ENCODE peak calls at places on chromosome 9, in ten cellular contexts. Q, M, S, N, O, R, D, Y, W and C are unnamed samples.
A peak's percentile ranks its signal among the peaks of the same experiment; 100 is the strongest.

GRCh38 chr9:18806277-18806676 is 226.7 kb downstream of the SAXO1 start:
- DNase-seq in Q (no peak), M (no peak), S (no peak), N (no peak), O (no peak), R (no peak), D (no peak), Y (no peak), W (no peak), C (no peak)

GRCh38 chr9:127706836-127707241 is at the start of gene CFAP157:
- DNase-seq in Q (no peak), M (no peak), S (no peak), N (peak; percentile 54), O (no peak), R (no peak), D (no peak), Y (no peak), W (peak; percentile 34), C (no peak)

GRCh38 chr9:69542942-69543704 is 129.0 kb downstream of the APBA1 start:
- DNase-seq in Q (peak; percentile 90), M (no peak), S (no peak), N (no peak), O (peak; percentile 83), R (no peak), D (no peak), Y (no peak), W (peak; percentile 39), C (no peak)

GRCh38 chr9:126587187-126588185 is 26.2 kb upstream of the LMX1B start:
- DNase-seq in Q (peak; percentile 44), M (no peak), S (no peak), N (peak; percentile 53), O (no peak), R (no peak), D (no peak), Y (no peak), W (peak; percentile 75), C (no peak)

GRCh38 chr9:101509572-101509971 is 24.1 kb upstream of the RNF20 start:
- DNase-seq in Q (no peak), M (no peak), S (no peak), N (no peak), O (no peak), R (no peak), D (no peak), Y (no peak), W (no peak), C (no peak)

GRCh38 chr9:70420267-70421019 is 6.0 kb upstream of the KLF9 start:
- DNase-seq in Q (peak; percentile 91), M (peak; percentile 27), S (peak; percentile 57), N (peak; percentile 97), O (peak; percentile 56), R (peak; percentile 97), D (no peak), Y (peak; percentile 94), W (peak; percentile 69), C (no peak)

GRCh38 chr9:85523202-85523601 is 218.6 kb downstream of the AGTPBP1 start:
- DNase-seq in Q (no peak), M (no peak), S (no peak), N (no peak), O (no peak), R (no peak), D (no peak), Y (no peak), W (no peak), C (no peak)

GRCh38 chr9:110156902-110157301 is 51.1 kb downstream of the C9orf152 start:
- DNase-seq in Q (no peak), M (no peak), S (no peak), N (no peak), O (no peak), R (peak; percentile 25), D (peak; percentile 59), Y (no peak), W (no peak), C (no peak)

GRCh38 chr9:105694848-105695581 is 674 bp downstream of the TMEM38B start:
- DNase-seq in Q (peak; percentile 59), M (peak; percentile 43), S (no peak), N (peak; percentile 69), O (peak; percentile 55), R (peak; percentile 61), D (peak; percentile 65), Y (peak; percentile 73), W (peak; percentile 63), C (no peak)

GRCh38 chr9:15295761-15296405 is 11.1 kb downstream of the TTC39B start:
- DNase-seq in Q (no peak), M (no peak), S (no peak), N (peak; percentile 27), O (no peak), R (no peak), D (peak; percentile 67), Y (peak; percentile 44), W (no peak), C (no peak)

GRCh38 chr9:13823021-13823420 is 490.9 kb downstream of the NFIB start:
- DNase-seq in Q (no peak), M (no peak), S (no peak), N (no peak), O (no peak), R (no peak), D (no peak), Y (no peak), W (no peak), C (no peak)

GRCh38 chr9:21155501-21155900 is 11.0 kb downstream of the IFNA21 start:
- DNase-seq in Q (no peak), M (no peak), S (no peak), N (no peak), O (no peak), R (no peak), D (no peak), Y (no peak), W (no peak), C (no peak)

GRCh38 chr9:70422371-70423043 is 8.1 kb upstream of the KLF9 start:
- DNase-seq in Q (no peak), M (no peak), S (no peak), N (no peak), O (no peak), R (no peak), D (no peak), Y (no peak), W (no peak), C (no peak)

GRCh38 chr9:36218411-36218901 is 27.7 kb downstream of the CLTA start:
- DNase-seq in Q (no peak), M (no peak), S (no peak), N (no peak), O (no peak), R (no peak), D (no peak), Y (no peak), W (no peak), C (no peak)

GRCh38 chr9:84216151-84216550 is 124.4 kb downstream of the SLC28A3 start:
- DNase-seq in Q (no peak), M (no peak), S (no peak), N (no peak), O (no peak), R (no peak), D (no peak), Y (no peak), W (no peak), C (no peak)

GRCh38 chr9:69444791-69445190 is 119.8 kb downstream of the ENTREP1 start:
- DNase-seq in Q (no peak), M (no peak), S (no peak), N (no peak), O (no peak), R (no peak), D (no peak), Y (no peak), W (no peak), C (no peak)

GRCh38 chr9:117314021-117314420 is 100.8 kb downstream of the ASTN2 start:
- DNase-seq in Q (no peak), M (no peak), S (no peak), N (no peak), O (no peak), R (no peak), D (no peak), Y (no peak), W (no peak), C (no peak)
- H3K4me1 ChIP-seq in Q (peaks cover 66% of the 10 kb centered on the region), M (no peaks in the 10 kb centered on the region), S (no peaks in the 10 kb centered on the region), N (peaks cover 12% of the 10 kb centered on the region), O (no peaks in the 10 kb centered on the region), R (no peaks in the 10 kb centered on the region), D (no peaks in the 10 kb centered on the region), Y (no peaks in the 10 kb centered on the region), W (no peaks in the 10 kb centered on the region), C (no peaks in the 10 kb centered on the region)

DNA sequence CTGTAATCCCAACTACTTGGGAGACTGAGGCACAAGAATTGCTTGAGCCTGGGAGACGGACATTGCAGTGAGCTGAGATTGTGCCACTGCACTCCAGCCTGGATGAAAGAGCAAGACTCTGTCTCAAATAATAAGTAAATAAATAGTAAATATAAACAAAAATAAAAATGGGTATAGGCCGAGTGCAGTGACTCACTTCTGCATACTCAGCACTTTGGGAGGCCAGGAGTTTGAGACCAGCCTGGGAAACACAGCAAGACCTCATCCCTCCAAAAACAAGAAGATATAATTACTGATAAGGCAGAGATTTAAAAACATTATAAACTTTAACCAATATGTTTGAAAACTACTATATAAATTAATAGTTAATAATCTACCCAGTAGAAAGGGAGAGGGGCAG is 37.8 kb upstream of the SUSD1 start:
- DNase-seq in Q (no peak), M (no peak), S (no peak), N (no peak), O (no peak), R (no peak), D (no peak), Y (no peak), W (no peak), C (no peak)
- H3K36me3 ChIP-seq in Q (no peaks in the 10 kb centered on the region), M (no peaks in the 10 kb centered on the region), S (no peaks in the 10 kb centered on the region), N (no peaks in the 10 kb centered on the region), O (peaks cover 3% of the 10 kb centered on the region), R (no peaks in the 10 kb centered on the region), D (no peaks in the 10 kb centered on the region), Y (no peaks in the 10 kb centered on the region), W (peaks cover 5% of the 10 kb centered on the region), C (peaks cover under 1% of the 10 kb centered on the region)

DNA sequence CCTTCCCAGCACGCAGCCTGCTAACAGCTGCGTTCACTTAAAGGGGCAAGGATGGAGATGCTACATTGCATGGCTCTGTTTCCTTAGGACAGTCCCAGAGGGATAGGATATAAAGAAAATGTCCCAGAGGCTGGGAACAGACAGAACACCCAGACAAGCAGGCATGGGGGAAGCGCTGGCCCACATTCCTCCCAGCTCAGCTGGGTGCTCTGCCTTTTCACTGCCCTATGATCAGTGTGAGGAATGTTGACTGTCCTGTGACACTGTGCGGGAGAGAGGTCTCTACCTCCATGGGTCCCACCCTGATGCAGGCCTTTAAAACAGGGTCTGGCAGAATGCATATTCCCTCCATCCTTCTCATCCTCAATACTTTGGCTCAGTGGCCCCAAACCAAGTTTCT is 459.4 kb upstream of the DMAC1 start:
- DNase-seq in Q (no peak), M (no peak), S (no peak), N (no peak), O (no peak), R (no peak), D (no peak), Y (no peak), W (no peak), C (no peak)
- H3K4me1 ChIP-seq in Q (no peaks in the 10 kb centered on the region), M (no peaks in the 10 kb centered on the region), S (no peaks in the 10 kb centered on the region), N (no peaks in the 10 kb centered on the region), O (no peaks in the 10 kb centered on the region), R (no peaks in the 10 kb centered on the region), D (no peaks in the 10 kb centered on the region), Y (no peaks in the 10 kb centered on the region), W (no peaks in the 10 kb centered on the region), C (no peaks in the 10 kb centered on the region)

GRCh38 chr9:37957664-37957953 is 53.7 kb upstream of the SLC25A51 start:
- DNase-seq in Q (no peak), M (no peak), S (no peak), N (no peak), O (no peak), R (no peak), D (no peak), Y (no peak), W (no peak), C (no peak)
- H3K36me3 ChIP-seq in Q (peaks cover 20% of the 10 kb centered on the region), M (peaks cover 4% of the 10 kb centered on the region), S (no peaks in the 10 kb centered on the region), N (no peaks in the 10 kb centered on the region), O (no peaks in the 10 kb centered on the region), R (no peaks in the 10 kb centered on the region), D (no peaks in the 10 kb centered on the region), Y (no peaks in the 10 kb centered on the region), W (peaks cover 9% of the 10 kb centered on the region), C (no peaks in the 10 kb centered on the region)